ENCODE peak calls at places on chromosomes 7 and 10, in nine cellular contexts. T is body of pancreas, K is right lobe of liver, I is cardiac muscle cell, V is AG09309, L is NT2/D1, R is choroid plexus epithelial cell, E is cardiac fibroblast, B is heart left ventricle. Q is an unnamed sample.

GRCh38 chr7:2116086-2116810 is 116.5 kb downstream of the MAD1L1 start:
- DNase-seq in V (no peak), T (no peak), L (no peak), R (peak), B (no peak), K (no peak), E (peak), I (peak), Q (no peak)

GRCh38 chr10:84478155-84478554 is 149.8 kb downstream of the CCSER2 start:
- DNase-seq in E (peak), V (no peak), L (no peak), R (peak), I (peak), K (no peak), B (no peak), T (no peak), Q (peak)

GRCh38 chr10:11295492-11295891 is 277.8 kb downstream of the CELF2 start:
- DNase-seq in K (no peak), V (no peak), R (no peak), E (no peak), I (no peak), L (no peak), B (no peak), T (no peak), Q (no peak)

GRCh38 chr10:64484931-64485330 is 963.7 kb downstream of the REEP3 start:
- DNase-seq in V (no peak), R (no peak), L (no peak), B (no peak), I (no peak), T (no peak), K (no peak), E (peak), Q (peak)

GRCh38 chr7:101436857-101437576 is 74.3 kb downstream of the COL26A1 start:
- DNase-seq in V (no peak), T (peak), I (no peak), K (no peak), R (no peak), E (no peak), L (peak), B (no peak), Q (no peak)

GRCh38 chr10:8042032-8042863 is 12.2 kb upstream of the GATA3 start:
- DNase-seq in E (no peak), T (no peak), V (no peak), B (no peak), R (no peak), K (no peak), L (no peak), I (no peak), Q (no peak)

GRCh38 chr7:14888904-14889482 is 13.6 kb downstream of the DGKB start:
- DNase-seq in E (no peak), T (no peak), R (peak), L (no peak), V (no peak), I (no peak), K (no peak), B (no peak), Q (peak)

GRCh38 chr7:94223375-94224084 is 171.2 kb upstream of the COL1A2 start:
- DNase-seq in E (peak), B (no peak), V (no peak), T (no peak), K (no peak), R (peak), L (peak), I (peak), Q (no peak)

GRCh38 chr7:25663877-25664276 is 435.6 kb upstream of the NPVF start:
- DNase-seq in K (no peak), B (no peak), R (peak), I (peak), T (no peak), E (no peak), V (no peak), L (no peak), Q (no peak)

GRCh38 chr7:140310337-140311002 is 87.9 kb downstream of the SLC37A3 start:
- DNase-seq in I (peak), T (no peak), B (no peak), K (no peak), L (no peak), V (peak), R (no peak), E (no peak), Q (no peak)

GRCh38 chr7:142796001-142796500 is 25.3 kb downstream of the PRSS2 start:
- DNase-seq in V (no peak), L (no peak), T (no peak), I (no peak), K (peak), R (no peak), B (no peak), E (no peak), Q (no peak)

GRCh38 chr10:17599089-17599488 is 18.1 kb downstream of the HACD1 start:
- DNase-seq in B (no peak), V (no peak), R (peak), L (no peak), K (no peak), T (peak), E (peak), I (peak), Q (no peak)

GRCh38 chr7:128893251-128894100 is 17.0 kb downstream of the KCP start:
- DNase-seq in E (no peak), K (no peak), B (peak), I (no peak), T (no peak), L (no peak), V (no peak), R (no peak), Q (no peak)

GRCh38 chr10:109689785-109690184 is 233.5 kb downstream of the XPNPEP1 start:
- DNase-seq in L (no peak), V (no peak), T (no peak), B (no peak), I (no peak), R (no peak), K (no peak), E (no peak), Q (no peak)

GRCh38 chr7:16904086-16904485 is 22.3 kb upstream of the AGR3 start:
- DNase-seq in I (no peak), E (no peak), K (no peak), R (peak), T (no peak), L (no peak), V (no peak), B (no peak), Q (no peak)

GRCh38 chr7:100486753-100487446 is 3.2 kb downstream of the NYAP1 start:
- DNase-seq in R (peak), V (no peak), E (peak), T (no peak), L (no peak), B (no peak), I (peak), K (no peak), Q (no peak)

GRCh38 chr7:10571759-10572158 is 401.9 kb upstream of the PHF14 start:
- DNase-seq in K (no peak), V (no peak), E (no peak), R (no peak), T (no peak), L (no peak), B (no peak), I (no peak), Q (no peak)

GRCh38 chr10:79476645-79477044 is 31.2 kb upstream of the ZCCHC24 start:
- DNase-seq in L (no peak), K (no peak), B (no peak), R (no peak), I (no peak), V (no peak), T (no peak), E (no peak), Q (no peak)

GRCh38 chr10:99304857-99305220 is 24.3 kb upstream of the CNNM1 start:
- DNase-seq in R (no peak), E (no peak), B (no peak), K (no peak), I (no peak), V (no peak), L (no peak), T (no peak), Q (no peak)

GRCh38 chr7:142787034-142787768 is 16.4 kb downstream of the PRSS2 start:
- DNase-seq in I (no peak), E (no peak), V (no peak), T (no peak), R (no peak), B (no peak), K (no peak), L (no peak), Q (no peak)

GRCh38 chr7:94374231-94374630 is 20.5 kb upstream of the COL1A2 start:
- DNase-seq in E (peak), I (peak), R (peak), T (peak), B (peak), V (peak), L (no peak), K (no peak), Q (peak)

GRCh38 chr7:33666526-33666925 is 238.8 kb upstream of the BMPER start:
- DNase-seq in R (no peak), E (peak), I (no peak), K (no peak), B (no peak), T (no peak), V (no peak), L (no peak), Q (no peak)

GRCh38 chr10:23263441-23264164 is 71.5 kb downstream of the PTF1A start:
- DNase-seq in V (no peak), R (no peak), E (no peak), K (no peak), I (no peak), L (no peak), B (no peak), T (peak), Q (no peak)

GRCh38 chr7:29798422-29798821 is 7.9 kb upstream of the WIPF3 start:
- DNase-seq in T (no peak), I (no peak), B (no peak), R (no peak), E (no peak), L (no peak), V (no peak), K (no peak), Q (no peak)

GRCh38 chr7:37211097-37211496 is 237.6 kb downstream of the ELMO1 start:
- DNase-seq in I (peak), E (peak), V (peak), T (peak), K (no peak), B (no peak), L (no peak), R (peak), Q (peak)

GRCh38 chr7:129144095-129144833 is at the start of gene TSPAN33:
- DNase-seq in B (peak), R (peak), T (peak), E (peak), V (peak), K (peak), I (peak), L (peak), Q (peak)

GRCh38 chr7:44733708-44734481 is 14.8 kb upstream of the ZMIZ2 start:
- DNase-seq in T (no peak), L (no peak), B (no peak), E (peak), R (peak), I (peak), K (no peak), V (peak), Q (peak)

GRCh38 chr10:129854181-129854580 is 109.9 kb downstream of the EBF3 start:
- DNase-seq in K (no peak), L (no peak), I (no peak), E (no peak), T (no peak), B (no peak), V (no peak), R (no peak), Q (no peak)

GRCh38 chr10:34808789-34809745 is 6.0 kb downstream of the PARD3 start:
- DNase-seq in I (peak), T (peak), E (peak), R (peak), L (no peak), B (no peak), K (no peak), V (no peak), Q (no peak)

GRCh38 chr10:123154943-123155505 is 822 bp downstream of the BUB3 start:
- DNase-seq in L (no peak), V (no peak), B (no peak), K (no peak), T (peak), E (peak), I (peak), R (peak), Q (no peak)

GRCh38 chr7:98754041-98754479 is 115.8 kb downstream of the TMEM130 start:
- DNase-seq in E (peak), I (peak), K (no peak), V (no peak), R (no peak), T (no peak), B (no peak), L (peak), Q (no peak)

GRCh38 chr10:129057856-129058663 is 409.0 kb upstream of the MGMT start:
- DNase-seq in K (no peak), E (no peak), T (no peak), I (no peak), R (no peak), B (no peak), L (no peak), V (no peak), Q (peak)

GRCh38 chr10:128927389-128927788 is 539.7 kb upstream of the MGMT start:
- DNase-seq in T (peak), B (no peak), E (no peak), V (no peak), K (no peak), R (no peak), L (no peak), I (no peak), Q (no peak)

GRCh38 chr7:78226059-78226658 is 427.6 kb downstream of the PHTF2 start:
- DNase-seq in B (peak), R (peak), T (peak), K (no peak), V (no peak), I (peak), L (peak), E (peak), Q (no peak)

GRCh38 chr10:47040681-47041080 is 129.5 kb downstream of the PTPN20 start:
- DNase-seq in R (no peak), B (no peak), T (no peak), I (no peak), L (no peak), V (no peak), K (no peak), E (no peak), Q (no peak)

GRCh38 chr10:91758303-91759146 is 39.7 kb upstream of the TNKS2 start:
- DNase-seq in K (no peak), V (peak), B (no peak), R (peak), T (no peak), E (peak), I (peak), L (no peak), Q (peak)

GRCh38 chr10:15589109-15589508 is 130.6 kb downstream of the ITGA8 start:
- DNase-seq in I (peak), T (no peak), L (no peak), B (no peak), R (no peak), E (no peak), V (no peak), K (no peak), Q (no peak)

GRCh38 chr10:102225646-102226541 is at the start of gene ELOVL3:
- DNase-seq in K (peak), T (peak), B (peak), I (peak), L (peak), E (peak), R (peak), V (peak), Q (peak)
- H3K4me3 ChIP-seq in K (peak), T (no peak), B (peak), I (peak), L (peak), E (no peak), R (peak), V (peak), Q (peak)

GRCh38 chr10:106355450-106355849 is 809.1 kb downstream of the SORCS1 start:
- DNase-seq in I (peak), V (no peak), L (no peak), T (no peak), K (no peak), B (no peak), E (peak), R (peak), Q (no peak)
- H3K4me3 ChIP-seq in I (no peak), V (no peak), L (no peak), T (no peak), K (no peak), B (no peak), E (no peak), R (no peak), Q (no peak)

DNA sequence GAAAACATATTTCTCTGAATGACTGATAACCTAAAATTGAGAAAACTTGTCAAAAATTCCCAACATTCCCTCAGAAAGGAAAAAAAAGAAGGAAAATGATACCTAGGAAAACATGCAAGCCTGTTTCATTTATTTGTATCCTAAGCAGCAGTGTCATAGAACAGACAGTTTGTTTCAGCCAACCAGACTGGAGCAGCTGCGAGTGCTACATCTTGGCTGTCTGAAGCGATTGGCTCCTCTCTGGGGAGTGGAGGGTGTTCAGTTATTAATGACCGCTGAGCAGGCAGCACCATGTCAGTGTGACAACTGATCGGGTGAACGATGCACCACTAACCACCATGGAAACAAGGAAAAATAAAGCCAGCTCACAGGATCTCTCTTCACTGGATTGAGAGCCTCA is at the start of gene LRRN3:
- DNase-seq in K (peak), T (peak), E (peak), B (peak), R (peak), I (peak), V (no peak), L (no peak), Q (no peak)
- H3K4me3 ChIP-seq in K (no peak), T (no peak), E (peak), B (peak), R (peak), I (peak), V (peak), L (no peak), Q (peak)

GRCh38 chr10:30817541-30817940 is 188.0 kb upstream of the LYZL2 start:
- DNase-seq in V (no peak), R (no peak), L (no peak), T (no peak), K (no peak), B (no peak), I (no peak), E (no peak), Q (no peak)

GRCh38 chr10:30819306-30820190 is 190.0 kb upstream of the LYZL2 start:
- DNase-seq in V (no peak), T (no peak), E (peak), I (peak), B (no peak), L (no peak), R (peak), K (no peak), Q (no peak)

GRCh38 chr10:30818010-30818660 is 188.6 kb upstream of the LYZL2 start:
- DNase-seq in R (peak), E (peak), L (no peak), K (peak), T (peak), B (peak), V (no peak), I (peak), Q (no peak)

GRCh38 chr10:30820282-30820991 is 190.9 kb upstream of the LYZL2 start:
- DNase-seq in V (peak), R (peak), L (no peak), E (peak), I (peak), B (no peak), K (no peak), T (no peak), Q (peak)

GRCh38 chr10:30818854-30819253 is 189.3 kb upstream of the LYZL2 start:
- DNase-seq in L (no peak), I (peak), R (no peak), B (no peak), T (no peak), E (peak), K (no peak), V (no peak), Q (no peak)
- H3K4me3 ChIP-seq in L (no peak), I (no peak), R (no peak), B (peak), T (no peak), E (no peak), K (no peak), V (peak), Q (no peak)

GRCh38 chr10:12658526-12658925 is 309.2 kb downstream of the CAMK1D start:
- DNase-seq in K (peak), E (no peak), T (no peak), B (no peak), I (no peak), R (no peak), V (no peak), L (no peak), Q (no peak)

GRCh38 chr10:12659706-12660105 is 310.4 kb downstream of the CAMK1D start:
- DNase-seq in K (no peak), L (no peak), T (no peak), V (no peak), R (no peak), E (no peak), B (no peak), I (no peak), Q (no peak)

GRCh38 chr10:12657489-12657888 is 308.1 kb downstream of the CAMK1D start:
- DNase-seq in E (no peak), L (no peak), B (no peak), K (no peak), T (no peak), V (no peak), I (no peak), R (no peak), Q (no peak)

GRCh38 chr10:12663863-12664262 is 314.5 kb downstream of the CAMK1D start:
- DNase-seq in K (no peak), L (no peak), T (no peak), B (no peak), R (no peak), I (no peak), E (no peak), V (no peak), Q (no peak)

GRCh38 chr10:12660812-12661211 is 311.5 kb downstream of the CAMK1D start:
- DNase-seq in L (no peak), R (no peak), K (no peak), V (no peak), I (no peak), E (no peak), T (no peak), B (no peak), Q (no peak)
- H3K4me3 ChIP-seq in L (no peak), R (no peak), K (no peak), V (no peak), I (no peak), E (no peak), T (no peak), B (no peak), Q (no peak)

GRCh38 chr7:50416509-50417299 is 33.4 kb downstream of the FIGNL1 start:
- DNase-seq in R (peak), V (no peak), B (no peak), I (no peak), L (no peak), T (peak), K (no peak), E (no peak), Q (no peak)
- H3K4me3 ChIP-seq in R (no peak), V (no peak), B (no peak), I (no peak), L (no peak), T (no peak), K (no peak), E (no peak), Q (no peak)

GRCh38 chr10:72503241-72503640 is 122.6 kb downstream of the MICU1 start:
- DNase-seq in V (peak), L (no peak), T (peak), B (no peak), K (peak), I (peak), E (peak), R (peak), Q (peak)
- H3K4me3 ChIP-seq in V (no peak), L (no peak), T (no peak), B (no peak), K (no peak), I (no peak), E (no peak), R (no peak), Q (no peak)

GRCh38 chr7:116593359-116594075 is 68.7 kb downstream of the CAV1 start:
- DNase-seq in E (no peak), B (no peak), K (no peak), L (no peak), R (no peak), I (no peak), V (no peak), T (no peak), Q (no peak)
- H3K4me3 ChIP-seq in E (no peak), B (no peak), K (no peak), L (no peak), R (no peak), I (no peak), V (no peak), T (no peak), Q (no peak)

GRCh38 chr10:75404335-75405200 is 3.0 kb upstream of the ZNF503 start:
- DNase-seq in R (no peak), B (no peak), E (no peak), K (peak), I (no peak), V (no peak), L (no peak), T (peak), Q (no peak)

GRCh38 chr10:75405201-75406143 is 3.9 kb upstream of the ZNF503 start:
- DNase-seq in K (no peak), I (no peak), T (peak), L (no peak), R (no peak), V (no peak), B (no peak), E (no peak), Q (no peak)

GRCh38 chr10:75403144-75404022 is 1.8 kb upstream of the ZNF503 start:
- DNase-seq in R (no peak), K (peak), L (no peak), V (no peak), B (no peak), E (peak), I (no peak), T (peak), Q (no peak)

GRCh38 chr10:75402486-75403143 is 1.1 kb upstream of the ZNF503 start:
- DNase-seq in R (no peak), V (no peak), L (no peak), E (no peak), I (no peak), T (peak), K (peak), B (no peak), Q (no peak)

GRCh38 chr10:75404023-75404334 is 2.4 kb upstream of the ZNF503 start:
- DNase-seq in L (no peak), I (no peak), T (no peak), E (no peak), R (no peak), K (no peak), V (no peak), B (no peak), Q (no peak)
- H3K4me3 ChIP-seq in L (peak), I (peak), T (peak), E (peak), R (peak), K (peak), V (peak), B (peak), Q (peak)